ENCODE peak calls at places on chromosomes 4 and X, in six cellular contexts. P, O, R, A, E and X are unnamed samples. For H3K27me3, the result is how much of the 10 kb centered on the place peaks cover.

GRCh38 chr4:168743576-168743975 is 246.7 kb downstream of the PALLD start:
- DNase-seq in R (no peak), P (no peak), O (no peak), A (no peak), E (no peak), X (no peak)

GRCh38 chr4:111043286-111043685 is 420.4 kb upstream of the PITX2 start:
- DNase-seq in R (no peak), O (no peak), P (no peak), A (no peak), E (no peak), X (no peak)

GRCh38 chrX:71224098-71224708 is 1.2 kb downstream of the GJB1 start:
- DNase-seq in R (no peak), O (no peak), A (no peak), E (no peak), P (no peak), X (no peak)

GRCh38 chr4:136690363-136690762 is 841.9 kb downstream of the PCDH18 start:
- DNase-seq in R (no peak), A (no peak), O (no peak), P (no peak), E (no peak), X (no peak)

GRCh38 chr4:26083987-26084386 is 170.0 kb downstream of the SMIM20 start:
- DNase-seq in P (no peak), A (no peak), R (peak), O (peak), E (no peak), X (peak)

GRCh38 chr4:110085131-110085530 is 113.3 kb downstream of the ELOVL6 start:
- DNase-seq in R (no peak), P (no peak), A (peak), E (peak), O (peak), X (no peak)

GRCh38 chr4:184649971-184650855 is 675 bp downstream of the PRIMPOL start:
- DNase-seq in P (no peak), R (no peak), E (no peak), A (no peak), O (peak), X (no peak)

GRCh38 chr4:24488399-24489164 is 95.8 kb downstream of the DHX15 start:
- DNase-seq in E (peak), R (peak), P (peak), O (peak), A (peak), X (no peak)

GRCh38 chrX:12548746-12549145 is 242.5 kb upstream of the PRPS2 start:
- DNase-seq in R (no peak), E (no peak), A (no peak), O (peak), P (no peak), X (no peak)

GRCh38 chr4:73257995-73258667 is 467 bp downstream of the ANKRD17 start:
- DNase-seq in A (peak), R (no peak), P (no peak), O (peak), E (peak), X (no peak)

GRCh38 chr4:41205130-41205529 is 9.2 kb downstream of the APBB2 start:
- DNase-seq in A (no peak), E (no peak), O (no peak), P (no peak), R (no peak), X (no peak)

GRCh38 chr4:80361329-80361900 is 25.9 kb downstream of the CFAP299 start:
- DNase-seq in A (no peak), O (peak), R (peak), P (no peak), E (peak), X (no peak)

GRCh38 chrX:105211051-105211575 is 9.4 kb downstream of the TEX13A start:
- DNase-seq in R (no peak), O (no peak), E (no peak), P (no peak), A (no peak), X (no peak)

GRCh38 chrX:41449138-41449537 is 2.0 kb downstream of the NYX start:
- DNase-seq in A (no peak), O (no peak), R (no peak), E (no peak), P (no peak), X (no peak)

GRCh38 chrX:69282893-69283690 is 117.8 kb upstream of the PJA1 start:
- DNase-seq in O (no peak), R (no peak), P (no peak), A (no peak), E (no peak), X (no peak)

GRCh38 chrX:5341902-5342301 is 886.8 kb downstream of the NLGN4X start:
- DNase-seq in E (no peak), O (peak), P (no peak), R (no peak), A (no peak), X (no peak)

GRCh38 chr4:18961879-18962278 is 940.3 kb upstream of the LCORL start:
- DNase-seq in R (no peak), A (no peak), P (no peak), E (no peak), O (no peak), X (no peak)

GRCh38 chrX:109266034-109266433 is 215.9 kb downstream of the GUCY2F start:
- DNase-seq in A (no peak), O (no peak), R (no peak), E (no peak), P (no peak), X (no peak)

GRCh38 chr4:2042947-2043395 is 16.2 kb upstream of the NAT8L start:
- DNase-seq in E (no peak), P (peak), A (no peak), O (no peak), R (no peak), X (no peak)
- H3K4me3 ChIP-seq in E (no peak), P (peak), A (no peak), O (peak), R (peak), X (peak)

GRCh38 chr4:65669981-65670330 is 333 bp downstream of the EPHA5 start:
- DNase-seq in P (no peak), O (no peak), R (no peak), E (no peak), A (no peak), X (no peak)
- H3K27me3 ChIP-seq in P (half or more), O (half or more), R (under half), E (under half), A (under half), X (under half)

DNA sequence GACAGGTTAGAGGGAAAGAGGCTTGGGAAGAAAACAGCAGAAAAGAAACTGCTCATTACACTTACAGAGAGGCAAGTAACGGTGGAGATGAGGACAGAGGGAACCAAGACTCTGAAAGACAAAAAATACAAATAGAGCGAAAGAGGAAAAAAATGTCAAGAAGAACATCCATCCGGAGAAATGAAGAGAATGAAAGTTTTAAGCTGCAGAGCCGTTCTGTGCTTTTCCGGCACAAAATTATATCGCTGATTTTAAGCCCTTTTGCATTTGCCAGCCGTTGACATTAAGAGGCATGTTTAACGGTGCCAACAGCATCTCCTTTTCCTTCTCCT is 236 bp downstream of the PCDH10 start:
- DNase-seq in A (no peak), P (no peak), O (no peak), R (no peak), E (no peak), X (no peak)
- H3K4me3 ChIP-seq in A (peak), P (peak), O (peak), R (no peak), E (no peak), X (peak)

GRCh38 chrX:130109429-130110378 is 593 bp downstream of the ELF4 start:
- DNase-seq in A (no peak), O (no peak), E (no peak), P (no peak), R (no peak), X (no peak)

GRCh38 chrX:130114141-130114561 is 3.9 kb upstream of the ELF4 start:
- DNase-seq in O (no peak), R (no peak), A (no peak), E (no peak), P (no peak), X (no peak)

GRCh38 chrX:130110379-130111219 is at the start of gene ELF4:
- DNase-seq in P (no peak), A (no peak), O (peak), E (peak), R (no peak), X (no peak)

GRCh38 chrX:130111220-130111934 is 1.1 kb upstream of the ELF4 start:
- DNase-seq in E (no peak), O (peak), A (no peak), R (no peak), P (no peak), X (no peak)

DNA sequence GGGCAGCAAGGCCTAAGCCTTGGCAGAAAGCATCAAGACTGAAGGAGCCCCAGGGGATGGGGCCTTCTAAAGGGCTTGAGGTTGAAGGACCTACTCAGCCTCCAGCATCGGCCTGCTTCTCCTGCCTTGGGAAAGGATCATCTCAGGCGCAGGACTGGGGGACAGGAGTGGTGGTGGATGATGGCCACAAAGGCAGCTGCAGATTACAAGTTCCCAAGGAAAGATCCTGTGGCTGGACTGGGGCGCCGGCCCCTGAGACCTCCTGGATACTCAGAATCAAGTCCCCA is 1.6 kb upstream of the ELF4 start:
- DNase-seq in R (no peak), A (no peak), O (no peak), P (no peak), E (no peak), X (no peak)
- H3K27me3 ChIP-seq in R (under half), A (under half), O (under half), P (under half), E (under half), X (under half)

GRCh38 chr4:146051724-146052396 is 113.2 kb upstream of the ZNF827 start:
- DNase-seq in E (no peak), P (no peak), O (no peak), A (no peak), R (no peak), X (no peak)

GRCh38 chr4:146053901-146054300 is 115.3 kb upstream of the ZNF827 start:
- DNase-seq in O (no peak), E (no peak), R (no peak), A (no peak), P (no peak), X (no peak)

GRCh38 chr4:146054676-146055075 is 116.1 kb upstream of the ZNF827 start:
- DNase-seq in R (no peak), E (no peak), O (no peak), P (no peak), A (no peak), X (no peak)

DNA sequence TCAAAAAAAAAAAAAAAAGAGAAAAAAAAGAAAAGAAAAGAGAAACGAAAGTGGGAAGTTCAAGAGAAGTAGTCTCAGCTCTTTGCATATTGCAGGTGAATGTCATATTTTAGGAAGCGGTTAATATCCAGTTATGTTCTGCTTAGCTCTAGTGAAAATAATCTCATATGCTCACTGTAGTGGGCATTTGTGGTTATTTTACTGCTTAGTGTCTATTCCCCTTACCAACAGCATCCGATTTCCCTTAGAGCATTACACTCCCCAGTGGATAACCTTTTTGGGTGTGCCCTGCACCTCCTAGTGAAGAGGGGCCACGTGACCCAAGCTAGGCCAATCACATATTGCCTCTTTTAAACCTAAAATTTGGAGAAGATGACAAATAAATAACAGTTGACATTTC is 111.2 kb upstream of the ZNF827 start:
- DNase-seq in E (no peak), O (no peak), A (no peak), R (no peak), P (no peak), X (no peak)
- H3K4me3 ChIP-seq in E (no peak), O (no peak), A (no peak), R (no peak), P (no peak), X (no peak)

DNA sequence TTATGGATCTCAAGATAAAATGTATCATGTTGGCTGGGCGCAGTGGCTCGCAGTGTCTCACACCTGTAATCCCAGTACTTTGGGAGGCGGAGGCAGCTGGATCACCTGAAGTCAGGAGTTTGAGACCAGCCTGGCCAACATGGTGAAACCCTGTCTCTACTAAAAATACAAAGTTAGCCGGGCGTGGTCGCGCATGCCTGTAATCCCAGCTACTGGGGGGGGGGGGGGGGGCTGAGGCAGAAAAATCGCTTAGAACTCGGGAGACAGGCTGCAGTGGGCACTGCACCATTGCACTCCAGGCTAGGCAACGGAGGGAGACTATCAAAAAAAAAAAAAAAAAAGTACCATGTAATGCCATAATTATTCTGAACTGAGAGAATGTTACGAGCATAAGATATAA is 2.1 kb downstream of the RBMX start:
- DNase-seq in O (no peak), E (no peak), A (no peak), P (no peak), R (no peak), X (no peak)
- H3K27me3 ChIP-seq in O (under half), E (under half), A (under half), P (under half), R (under half), X (under half)